ENCODE peak calls at places on chromosomes 6 and 20, in ten cellular contexts. K is psoas muscle, L is keratinocyte, N is heart left ventricle, G is lung, P is fibroblast of lung, Z is K562, J is upper lobe of left lung, R is astrocyte, D is tibial nerve. S is an unnamed sample. For H3K36me3 and H3K27me3, the result is how much of the 10 kb centered on the place peaks cover.

GRCh38 chr20:50578778-50579165 is 68.6 kb downstream of the PTPN1 start:
- DNase-seq in G (no peak), J (no peak), L (no peak), Z (no peak), R (no peak), D (no peak), K (no peak), P (no peak), N (no peak), S (no peak)

GRCh38 chr6:10720229-10720959 is 2.5 kb upstream of the TMEM14C start:
- DNase-seq in N (peak), R (peak), P (peak), L (no peak), Z (no peak), G (peak), K (peak), J (peak), D (no peak), S (peak)

GRCh38 chr20:709421-709820 is 33.8 kb upstream of the SCRT2 start:
- DNase-seq in K (no peak), N (peak), Z (peak), L (no peak), R (no peak), D (no peak), G (no peak), P (no peak), J (no peak), S (peak)

GRCh38 chr6:5541025-5541424 is 279.7 kb downstream of the FARS2 start:
- DNase-seq in N (no peak), L (no peak), G (no peak), J (no peak), D (no peak), P (no peak), Z (no peak), K (no peak), R (no peak), S (no peak)

GRCh38 chr20:59295531-59295930 is 4.9 kb upstream of the EDN3 start:
- DNase-seq in G (no peak), N (no peak), J (no peak), P (no peak), K (no peak), L (no peak), R (no peak), Z (no peak), D (no peak), S (no peak)

GRCh38 chr6:90025418-90026089 is 131.3 kb downstream of the GJA10 start:
- DNase-seq in R (peak), K (no peak), Z (peak), D (no peak), N (no peak), L (no peak), P (peak), J (no peak), G (no peak), S (no peak)

GRCh38 chr6:161444464-161444863 is 170.6 kb upstream of the AGPAT4 start:
- DNase-seq in N (no peak), G (no peak), K (peak), D (no peak), Z (peak), R (peak), J (peak), P (peak), L (no peak), S (no peak)

GRCh38 chr6:29142349-29142748 is 28.4 kb upstream of the OR2J2 start:
- DNase-seq in R (no peak), N (no peak), D (no peak), K (no peak), P (no peak), Z (no peak), G (no peak), J (no peak), L (no peak), S (no peak)

GRCh38 chr6:139175389-139175788 is 40.5 kb downstream of the HECA start:
- DNase-seq in K (no peak), P (no peak), G (no peak), R (no peak), N (no peak), D (no peak), Z (no peak), J (no peak), L (no peak), S (no peak)

GRCh38 chr6:79070206-79070825 is 7.7 kb downstream of the PHIP start:
- DNase-seq in G (no peak), J (no peak), R (peak), K (no peak), N (no peak), P (peak), Z (peak), L (no peak), D (no peak), S (no peak)

GRCh38 chr20:23613676-23614075 is 8.0 kb upstream of the CST9 start:
- DNase-seq in K (no peak), N (no peak), J (no peak), L (no peak), P (peak), R (no peak), Z (no peak), D (peak), G (no peak), S (no peak)

GRCh38 chr20:44683263-44684046 is 31.7 kb upstream of the CCN5 start:
- DNase-seq in P (no peak), D (no peak), Z (peak), L (peak), K (no peak), J (peak), G (no peak), R (no peak), N (no peak), S (peak)

GRCh38 chr6:3137057-3137777 is 18.7 kb downstream of the BPHL start:
- DNase-seq in D (no peak), N (no peak), R (no peak), J (no peak), Z (no peak), P (no peak), K (no peak), L (no peak), G (no peak), S (no peak)

GRCh38 chr6:18997375-18997826 is 610.3 kb downstream of the RNF144B start:
- DNase-seq in G (no peak), J (no peak), L (no peak), Z (peak), K (no peak), D (no peak), P (peak), N (no peak), R (peak), S (no peak)

GRCh38 chr20:50020283-50020682 is 37.5 kb downstream of the SNAI1 start:
- DNase-seq in Z (no peak), K (no peak), G (no peak), N (no peak), P (no peak), D (no peak), L (no peak), R (peak), J (peak), S (no peak)

GRCh38 chr20:63702036-63702665 is 5.6 kb downstream of the ARFRP1 start:
- DNase-seq in D (no peak), G (no peak), L (no peak), Z (no peak), J (no peak), R (no peak), K (peak), P (no peak), N (no peak), S (no peak)

GRCh38 chr6:168372871-168373270 is 53.3 kb upstream of the DACT2 start:
- DNase-seq in G (no peak), J (no peak), D (no peak), R (no peak), P (no peak), K (no peak), Z (no peak), L (no peak), N (no peak), S (no peak)

GRCh38 chr20:6692566-6693168 is 74.8 kb upstream of the BMP2 start:
- DNase-seq in P (peak), G (no peak), N (no peak), L (no peak), Z (no peak), J (no peak), K (peak), R (no peak), D (no peak), S (peak)

GRCh38 chr20:38363004-38363747 is 16.9 kb downstream of the LBP start:
- DNase-seq in N (no peak), Z (no peak), L (no peak), P (no peak), J (no peak), R (no peak), K (no peak), G (no peak), D (no peak), S (no peak)
- TF ChIP-seq CTCF in N (no peak), Z (no peak), L (no peak), P (no peak), J (no peak), R (no peak), K (no peak), G (no peak), D (no peak), S (no peak)

GRCh38 chr6:119179842-119180241 is 101.4 kb upstream of the FAM184A start:
- DNase-seq in G (no peak), J (no peak), D (no peak), L (no peak), K (no peak), P (no peak), N (no peak), R (peak), Z (no peak), S (no peak)
- H3K36me3 ChIP-seq in G (under half), J (under half), D (under half), L (under half), K (under half), P (under half), N (half or more), R (under half), Z (half or more), S (under half)

DNA sequence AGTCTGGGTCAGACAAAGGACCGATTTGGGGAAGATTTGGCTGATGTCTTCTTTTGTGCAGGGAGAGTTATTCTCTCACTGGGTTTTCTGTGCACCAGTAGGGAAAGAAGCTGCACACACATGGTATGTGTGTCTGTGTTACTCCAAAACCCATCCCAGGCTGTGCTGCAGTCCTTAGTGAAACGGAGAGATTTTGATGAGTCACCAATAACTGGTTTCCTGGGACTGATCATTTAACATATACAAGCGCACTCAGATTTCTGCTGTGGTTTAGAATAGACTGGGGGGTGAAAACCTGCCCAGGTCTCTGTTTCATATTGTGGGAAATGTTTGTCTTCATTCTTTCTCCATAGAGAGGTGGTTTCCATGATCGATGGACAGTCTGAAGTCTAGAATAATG is 1049.8 kb downstream of the KIF16B start:
- DNase-seq in R (no peak), Z (no peak), P (no peak), G (no peak), D (no peak), N (no peak), K (no peak), J (no peak), L (no peak), S (no peak)
- H3K27me3 ChIP-seq in R (under half), Z (under half), P (under half), G (under half), D (under half), N (under half), K (under half), J (under half), L (under half), S (under half)

DNA sequence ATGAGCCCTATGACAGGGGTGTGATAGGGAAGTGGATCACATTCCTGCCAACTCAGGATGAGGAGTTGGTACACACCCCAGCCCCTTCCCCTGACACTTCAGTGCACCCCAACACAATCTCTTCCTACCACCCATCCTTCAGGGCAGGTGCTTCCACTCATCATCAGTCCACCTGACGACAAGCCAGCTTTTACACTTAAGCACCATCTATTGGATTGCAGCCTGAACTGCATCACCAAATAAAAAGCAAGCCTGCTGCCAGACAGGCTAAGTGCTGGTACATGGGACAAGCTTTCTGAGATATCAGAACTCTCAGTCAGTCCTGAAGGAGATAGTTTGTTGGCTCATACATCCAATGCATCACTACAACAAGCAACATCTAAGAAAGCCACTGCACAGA is 69.0 kb upstream of the TMEM200A start:
- DNase-seq in R (no peak), Z (peak), K (no peak), D (no peak), J (no peak), L (no peak), G (no peak), N (no peak), P (no peak), S (no peak)
- TF ChIP-seq CTCF in R (no peak), Z (peak), K (no peak), D (no peak), J (no peak), L (peak), G (no peak), N (no peak), P (no peak), S (no peak)

GRCh38 chr6:88062376-88062775 is 14.7 kb downstream of the SPACA1 start:
- DNase-seq in R (no peak), K (no peak), G (no peak), P (no peak), Z (no peak), D (no peak), N (no peak), L (no peak), J (no peak), S (no peak)

GRCh38 chr6:88059221-88059620 is 11.6 kb downstream of the SPACA1 start:
- DNase-seq in G (no peak), R (peak), N (no peak), P (no peak), K (no peak), D (no peak), Z (no peak), J (no peak), L (no peak), S (no peak)
- H3K36me3 ChIP-seq in G (under half), R (under half), N (under half), P (under half), K (under half), D (under half), Z (under half), J (under half), L (under half), S (under half)

DNA sequence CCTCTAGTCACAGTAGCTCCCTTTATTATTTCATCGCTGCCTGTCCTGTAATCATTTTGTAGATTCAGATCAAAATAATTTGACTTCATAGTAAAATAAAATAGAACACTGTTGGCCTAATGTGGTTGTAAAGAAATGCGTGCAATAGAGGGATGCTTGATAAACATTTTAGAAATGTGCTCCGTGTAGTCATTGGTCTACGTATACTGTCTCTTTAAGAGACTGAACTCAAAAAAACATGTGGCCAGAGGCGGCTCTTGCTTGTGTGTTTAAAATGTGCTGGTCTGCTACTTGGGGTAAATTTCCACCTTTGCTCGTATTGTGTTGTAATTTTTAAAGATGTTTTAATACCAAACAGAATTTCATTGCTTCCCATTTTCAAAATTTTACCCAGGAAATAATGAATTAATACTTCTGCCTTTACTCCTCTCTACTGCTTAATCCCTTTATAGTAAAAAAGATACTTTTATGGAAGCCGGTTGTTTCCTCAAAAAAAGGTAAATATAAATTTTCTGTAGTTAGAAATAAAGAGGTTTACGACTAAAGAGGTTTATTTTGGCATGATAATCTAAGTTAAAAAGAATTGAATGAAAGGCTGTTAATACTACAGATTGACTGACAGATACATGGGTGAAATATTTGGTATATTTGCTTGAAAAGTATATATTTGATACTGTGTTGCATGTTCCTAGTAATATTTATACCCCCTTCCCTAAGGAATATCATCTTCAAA is 2.0 kb downstream of the LIN28B start:
- DNase-seq in L (no peak), N (no peak), D (no peak), P (no peak), J (no peak), Z (peak), K (no peak), R (no peak), G (no peak), S (no peak)
- H3K27me3 ChIP-seq in L (under half), N (half or more), D (under half), P (under half), J (under half), Z (under half), K (under half), R (half or more), G (under half), S (half or more)

GRCh38 chr20:41408986-41409385 is 42.4 kb upstream of the EMILIN3 start:
- DNase-seq in G (no peak), D (no peak), Z (no peak), P (no peak), J (no peak), N (no peak), R (no peak), L (no peak), K (peak), S (no peak)

GRCh38 chr20:41408131-41408789 is 41.6 kb upstream of the EMILIN3 start:
- DNase-seq in L (no peak), K (no peak), Z (no peak), J (no peak), R (no peak), P (no peak), G (no peak), D (no peak), N (no peak), S (no peak)

GRCh38 chr20:41413169-41413568 is 46.6 kb upstream of the EMILIN3 start:
- DNase-seq in L (no peak), N (no peak), J (no peak), R (no peak), G (no peak), K (no peak), Z (no peak), P (no peak), D (no peak), S (no peak)

GRCh38 chr20:41412324-41412723 is 45.7 kb upstream of the EMILIN3 start:
- DNase-seq in K (no peak), P (no peak), N (no peak), J (no peak), G (no peak), Z (no peak), R (no peak), D (no peak), L (no peak), S (no peak)

GRCh38 chr20:41411458-41411857 is 44.8 kb upstream of the EMILIN3 start:
- DNase-seq in D (no peak), J (no peak), Z (peak), L (no peak), N (no peak), K (no peak), R (peak), P (peak), G (no peak), S (no peak)
- TF ChIP-seq CTCF in D (peak), J (peak), Z (peak), L (no peak), N (peak), K (peak), R (peak), P (peak), G (no peak), S (peak)